ENCODE peak calls at places on chromosome 17, in eight cellular contexts. X, U, W, F, C, V, P and K are unnamed samples.

GRCh38 chr17:44307387-44308186 is 814 bp upstream of the RUNDC3A start:
- DNase-seq in X (no peak), U (no peak), W (peak), F (no peak), C (no peak), V (no peak), P (no peak), K (no peak)

GRCh38 chr17:60080545-60080944 is 1.8 kb upstream of the HEATR6 start:
- DNase-seq in X (no peak), U (no peak), W (no peak), F (no peak), C (no peak), V (no peak), P (no peak), K (no peak)

GRCh38 chr17:45092932-45093430 is 31.9 kb downstream of the NMT1 start:
- DNase-seq in X (no peak), U (no peak), W (peak), F (peak), C (peak), V (peak), P (peak), K (peak)

GRCh38 chr17:41578971-41579370 is 7.1 kb upstream of the KRT9 start:
- DNase-seq in X (no peak), U (no peak), W (no peak), F (no peak), C (no peak), V (no peak), P (no peak), K (no peak)

GRCh38 chr17:75876938-75877751 is 1.2 kb downstream of the TRIM47 start:
- DNase-seq in X (no peak), U (no peak), W (peak), F (peak), C (peak), V (peak), P (peak), K (no peak)

GRCh38 chr17:75124819-75125162 is 6.8 kb downstream of the NT5C start:
- DNase-seq in X (no peak), U (no peak), W (no peak), F (no peak), C (no peak), V (no peak), P (no peak), K (no peak)

GRCh38 chr17:44820631-44821196 is 9.4 kb downstream of the GJC1 start:
- DNase-seq in X (no peak), U (no peak), W (no peak), F (no peak), C (no peak), V (peak), P (peak), K (no peak)

GRCh38 chr17:8672326-8672725 is 41.8 kb upstream of the MYH10 start:
- DNase-seq in X (no peak), U (no peak), W (no peak), F (no peak), C (no peak), V (no peak), P (no peak), K (no peak)

GRCh38 chr17:59355695-59356323 is 24.4 kb downstream of the YPEL2 start:
- DNase-seq in X (no peak), U (no peak), W (no peak), F (no peak), C (no peak), V (no peak), P (no peak), K (no peak)

GRCh38 chr17:83055911-83056582 is 23.4 kb upstream of the METRNL start:
- DNase-seq in X (no peak), U (no peak), W (no peak), F (no peak), C (peak), V (peak), P (no peak), K (peak)

GRCh38 chr17:50173335-50173941 is 7.6 kb downstream of the SGCA start:
- DNase-seq in X (no peak), U (no peak), W (no peak), F (no peak), C (no peak), V (no peak), P (no peak), K (no peak)

GRCh38 chr17:63140255-63140654 is 174.2 kb downstream of the TANC2 start:
- DNase-seq in X (no peak), U (no peak), W (peak), F (no peak), C (no peak), V (no peak), P (no peak), K (no peak)

GRCh38 chr17:15171433-15172047 is 93.6 kb downstream of the PMP22 start:
- DNase-seq in X (peak), U (peak), W (peak), F (peak), C (peak), V (peak), P (peak), K (no peak)

GRCh38 chr17:77254961-77255741 is 114.4 kb downstream of the SEC14L1 start:
- DNase-seq in X (no peak), U (no peak), W (no peak), F (no peak), C (peak), V (peak), P (peak), K (no peak)

GRCh38 chr17:55990332-55991006 is 162.8 kb upstream of the ANKFN1 start:
- DNase-seq in X (peak), U (no peak), W (no peak), F (no peak), C (no peak), V (no peak), P (no peak), K (no peak)

GRCh38 chr17:75267403-75268232 is 3.4 kb downstream of the MIF4GD start:
- DNase-seq in X (peak), U (no peak), W (peak), F (no peak), C (no peak), V (peak), P (no peak), K (no peak)

GRCh38 chr17:67280279-67280678 is 35.3 kb upstream of the HELZ start:
- DNase-seq in X (no peak), U (no peak), W (no peak), F (no peak), C (no peak), V (peak), P (no peak), K (no peak)

GRCh38 chr17:2064980-2065785 is 10.3 kb downstream of the HIC1 start:
- DNase-seq in X (no peak), U (peak), W (peak), F (no peak), C (no peak), V (no peak), P (no peak), K (no peak)

GRCh38 chr17:45218895-45219661 is 2.6 kb upstream of the FMNL1 start:
- DNase-seq in X (no peak), U (no peak), W (peak), F (peak), C (peak), V (peak), P (peak), K (peak)

GRCh38 chr17:61579961-61580360 is 11.1 kb downstream of the NACA2 start:
- DNase-seq in X (no peak), U (no peak), W (no peak), F (no peak), C (no peak), V (peak), P (no peak), K (no peak)

GRCh38 chr17:62824290-62825135 is 16.4 kb upstream of the MARCHF10 start:
- DNase-seq in X (peak), U (no peak), W (no peak), F (no peak), C (no peak), V (peak), P (peak), K (no peak)

GRCh38 chr17:55344514-55344997 is 77.1 kb downstream of the MMD start:
- DNase-seq in X (no peak), U (no peak), W (no peak), F (no peak), C (no peak), V (no peak), P (no peak), K (no peak)

DNA sequence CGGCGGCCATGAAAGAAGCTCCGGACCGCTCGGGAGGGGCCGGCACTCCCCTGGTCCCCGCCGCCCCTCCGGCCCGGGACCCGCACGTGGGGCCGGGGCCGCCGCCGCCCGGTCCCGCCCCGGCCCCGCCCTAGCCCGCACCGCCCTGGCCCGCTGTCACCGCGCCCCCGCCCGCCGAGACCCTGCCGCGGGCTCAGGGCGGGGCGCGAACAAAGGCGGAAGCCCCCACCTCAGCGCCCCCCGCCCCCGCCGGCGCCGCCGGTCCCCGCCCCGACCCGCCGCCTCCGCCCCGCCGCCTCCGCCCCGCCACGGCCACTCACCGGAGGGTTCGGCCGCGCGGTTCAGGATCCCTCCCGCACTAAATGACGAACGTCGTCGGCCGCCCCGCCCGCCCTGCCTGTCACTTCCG is at the start of gene ARHGDIA:
- DNase-seq in X (no peak), U (no peak), W (no peak), F (peak), C (no peak), V (no peak), P (no peak), K (no peak)
- TF ChIP-seq POLR2A in X (peak), U (no peak), W (no peak), F (no peak), C (no peak), V (no peak), P (peak), K (no peak)

DNA sequence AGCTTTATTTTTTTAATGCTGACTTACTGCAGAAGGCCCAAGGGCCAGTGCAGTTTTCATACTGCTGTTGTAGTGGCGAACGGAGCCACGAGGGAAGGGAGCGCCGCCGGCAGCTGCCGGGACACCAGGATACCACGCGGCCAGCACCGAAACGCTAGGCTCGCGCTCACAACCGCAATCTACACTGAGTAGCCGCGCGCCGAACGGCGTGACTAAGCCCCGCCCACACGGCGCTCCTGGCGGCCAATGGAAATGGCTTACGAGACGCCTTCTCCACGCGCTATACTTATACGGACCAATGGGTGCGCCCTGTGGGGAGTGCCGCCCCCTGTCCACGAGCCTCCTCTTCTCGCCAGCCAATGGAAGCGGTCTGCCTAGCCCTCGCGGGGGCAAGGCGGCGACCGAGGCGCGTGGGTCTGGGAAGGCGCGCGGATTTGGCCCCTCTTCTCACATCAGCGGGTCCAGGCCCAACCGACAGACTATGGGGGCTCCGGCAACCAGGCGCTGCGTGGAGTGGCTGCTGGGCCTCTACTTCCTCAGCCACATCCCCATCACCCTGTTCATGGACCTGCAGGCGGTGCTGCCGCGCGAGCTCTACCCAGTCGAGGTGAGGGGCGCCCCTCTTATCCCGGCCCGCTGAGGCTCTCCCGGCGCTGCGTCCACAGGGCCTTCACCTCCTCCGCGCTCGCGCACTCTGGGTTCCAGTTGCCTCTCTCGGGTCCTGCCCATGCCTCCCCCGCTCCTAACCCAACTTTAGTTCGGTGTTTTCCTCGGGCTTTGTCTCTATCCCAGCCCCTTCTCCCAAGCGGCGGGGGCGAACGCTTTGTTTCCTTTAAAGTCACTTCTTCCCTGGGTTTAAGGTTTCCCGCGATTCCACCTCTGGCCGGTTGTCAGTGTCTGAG is at the start of gene TMEM97:
- DNase-seq in X (peak), U (peak), W (peak), F (peak), C (peak), V (peak), P (peak), K (peak)
- TF ChIP-seq POLR2AphosphoS5 in X (peak), U (peak), W (peak), F (no peak), C (peak), V (peak), P (peak), K (peak)

DNA sequence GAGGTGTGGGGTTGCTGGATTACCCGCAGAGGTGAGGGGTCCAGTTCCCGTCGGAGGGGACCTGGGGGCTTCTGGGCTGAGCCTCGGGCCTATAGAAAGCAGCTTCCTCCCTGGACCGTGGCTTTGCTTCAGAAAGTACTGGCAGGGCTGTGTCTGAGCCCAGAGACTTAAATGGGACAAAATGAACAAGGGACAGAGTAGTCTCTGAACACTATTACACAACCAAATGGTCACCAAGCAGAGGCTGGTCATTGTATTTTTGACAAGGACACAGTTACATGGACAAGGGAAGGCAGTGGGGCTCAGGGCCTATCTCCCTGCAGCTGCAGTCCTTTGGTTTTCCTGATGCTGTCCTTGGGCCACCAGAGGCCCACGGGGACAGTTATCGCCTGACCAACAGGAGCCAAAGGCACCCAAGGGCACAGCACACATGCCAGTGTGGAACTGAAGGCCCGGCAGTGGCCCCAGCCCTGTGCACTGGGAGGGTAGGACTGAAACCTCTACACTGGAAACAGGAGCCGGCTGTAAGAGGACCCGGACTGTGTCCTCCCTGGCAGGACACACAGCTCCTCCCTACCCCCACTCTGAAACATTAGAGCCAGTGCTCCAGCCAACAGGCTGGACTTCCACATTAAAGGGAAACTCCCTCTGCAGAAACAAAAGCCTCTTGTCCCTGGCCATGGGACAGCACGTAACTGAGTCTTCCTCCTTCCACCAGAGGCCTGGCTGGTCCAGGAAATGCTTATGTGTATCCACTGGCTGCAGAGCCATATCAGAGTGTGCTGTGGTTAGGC is 26.0 kb upstream of the ERN1 start:
- DNase-seq in X (no peak), U (no peak), W (peak), F (no peak), C (peak), V (peak), P (no peak), K (no peak)
- TF ChIP-seq POLR2A in X (no peak), U (no peak), W (no peak), F (no peak), C (no peak), V (peak), P (no peak), K (no peak)

DNA sequence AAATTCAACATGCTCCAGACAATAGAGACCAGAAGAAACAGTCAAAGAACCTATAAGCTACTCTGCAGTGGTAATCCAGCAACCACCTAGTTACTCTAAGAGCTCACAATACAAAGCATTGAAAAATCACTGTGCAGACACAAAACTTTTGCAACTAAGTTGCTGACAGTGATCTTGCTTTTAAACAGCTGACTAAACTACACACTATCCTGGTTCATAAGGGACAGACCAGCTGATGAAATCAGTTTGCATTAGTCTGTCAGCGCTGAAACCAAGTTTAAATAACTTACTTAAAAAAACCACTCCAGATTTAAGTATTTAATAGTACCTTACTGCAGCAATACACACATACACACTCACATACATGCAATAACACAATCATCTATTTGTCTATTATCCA is 4.6 kb downstream of the VEZF1 start:
- DNase-seq in X (no peak), U (no peak), W (no peak), F (no peak), C (no peak), V (no peak), P (no peak), K (no peak)
- TF ChIP-seq POLR2AphosphoS5 in X (no peak), U (no peak), W (no peak), F (no peak), C (no peak), V (no peak), P (no peak), K (no peak)

GRCh38 chr17:73196500-73196899 is 3.6 kb downstream of the COG1 start:
- DNase-seq in X (no peak), U (no peak), W (peak), F (no peak), C (peak), V (no peak), P (no peak), K (no peak)

GRCh38 chr17:73194514-73195222 is 1.8 kb downstream of the COG1 start:
- DNase-seq in X (no peak), U (no peak), W (no peak), F (no peak), C (no peak), V (no peak), P (no peak), K (no peak)

GRCh38 chr17:73192219-73192893 is 499 bp upstream of the COG1 start:
- DNase-seq in X (no peak), U (peak), W (peak), F (peak), C (peak), V (peak), P (peak), K (no peak)

GRCh38 chr17:73191443-73192218 is 1.2 kb upstream of the COG1 start:
- DNase-seq in X (no peak), U (peak), W (peak), F (no peak), C (peak), V (peak), P (peak), K (no peak)

DNA sequence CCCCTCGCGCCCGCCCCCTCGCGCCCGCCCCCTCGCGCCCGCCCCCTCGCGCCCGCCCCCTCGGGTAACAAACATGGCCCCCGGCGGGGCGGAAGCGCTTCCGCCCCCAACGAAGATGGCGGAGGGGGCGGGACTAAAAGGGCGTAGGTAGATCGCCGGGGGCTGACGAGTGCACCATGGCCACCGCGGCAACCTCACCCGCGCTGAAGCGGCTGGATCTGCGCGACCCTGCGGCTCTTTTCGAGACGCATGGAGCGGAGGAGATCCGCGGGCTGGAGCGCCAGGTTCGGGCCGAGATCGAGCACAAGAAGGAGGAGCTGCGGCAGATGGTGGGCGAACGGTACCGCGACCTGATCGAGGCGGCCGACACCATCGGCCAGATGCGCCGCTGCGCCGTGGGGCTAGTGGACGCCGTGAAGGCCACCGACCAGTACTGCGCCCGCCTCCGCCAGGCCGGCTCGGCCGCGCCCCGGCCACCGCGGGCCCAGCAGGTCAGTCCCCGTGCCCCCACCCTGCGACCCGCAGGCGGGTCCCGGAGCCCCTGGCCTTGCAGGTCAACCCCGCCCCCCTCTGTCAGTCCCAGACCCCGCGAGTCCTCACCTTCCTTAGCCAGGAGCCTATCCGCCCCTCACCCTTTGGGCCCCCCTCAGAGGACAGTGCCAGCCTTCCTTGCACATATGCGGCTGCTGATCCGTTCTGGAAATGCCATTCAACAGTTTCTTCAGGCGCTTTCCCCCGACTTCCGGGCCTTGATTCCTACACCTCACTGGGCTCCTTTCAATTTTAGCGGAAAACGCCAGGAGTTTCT is at the start of gene COG1:
- DNase-seq in X (no peak), U (peak), W (peak), F (peak), C (peak), V (peak), P (peak), K (no peak)
- TF ChIP-seq POLR2A in X (no peak), U (no peak), W (peak), F (no peak), C (no peak), V (peak), P (peak), K (peak)

DNA sequence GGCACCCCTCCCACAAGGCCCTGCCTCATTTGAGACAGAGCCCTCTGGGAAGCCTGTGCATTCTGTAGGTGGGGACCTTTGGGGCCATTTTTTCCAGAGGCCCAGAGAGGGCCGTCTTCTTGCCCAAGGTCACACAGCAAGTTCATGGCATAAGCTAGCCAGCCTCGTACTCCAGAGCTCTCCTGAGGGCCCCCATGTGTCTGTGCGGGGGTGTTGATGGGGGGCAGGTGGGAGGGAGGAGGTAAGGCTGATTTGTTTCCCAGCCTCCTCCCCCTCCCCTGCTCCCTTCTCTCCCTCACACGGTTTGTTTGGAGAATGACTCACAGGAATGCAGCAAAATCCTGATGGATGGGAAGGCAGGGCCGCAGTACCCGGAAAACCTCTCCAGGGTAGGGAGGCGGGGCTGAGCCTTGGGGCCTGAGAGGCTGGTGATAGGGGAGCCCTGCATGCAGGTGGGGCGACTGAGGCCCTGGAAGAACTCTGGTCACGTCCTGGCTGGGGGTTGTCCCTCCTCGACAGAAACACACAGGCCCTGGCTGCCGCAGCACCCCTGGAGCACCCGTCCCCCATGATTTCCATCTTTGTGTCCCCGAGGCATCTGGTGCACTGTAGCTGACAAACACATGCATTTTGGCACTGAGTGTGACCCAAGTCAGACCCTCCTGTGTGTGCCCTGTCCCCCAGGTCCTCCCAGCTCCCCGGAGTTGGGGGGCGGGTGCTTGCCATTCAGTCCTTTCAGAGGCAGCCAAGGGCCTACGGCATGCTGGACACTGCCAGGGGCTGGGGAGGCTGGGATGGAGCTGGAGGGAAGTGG is 29.7 kb downstream of the RAI1 start:
- DNase-seq in X (no peak), U (no peak), W (peak), F (no peak), C (peak), V (peak), P (peak), K (no peak)
- TF ChIP-seq POLR2AphosphoS5 in X (no peak), U (no peak), W (peak), F (no peak), C (peak), V (no peak), P (peak), K (peak)